ENCODE peak calls at places on chromosomes 16 and 17, in four cellular contexts. M, T, C and J are unnamed samples.

GRCh38 chr16:77618951-77619350 is 103.4 kb upstream of the NUDT7 start:
- DNase-seq in M (no peak), T (no peak), C (no peak), J (no peak)

GRCh38 chr16:72910875-72911274 is 137.1 kb downstream of the ZFHX3 start:
- DNase-seq in M (no peak), T (no peak), C (no peak), J (no peak)

GRCh38 chr17:49941427-49941826 is 27.6 kb upstream of the DLX4 start:
- DNase-seq in M (no peak), T (no peak), C (no peak), J (no peak)

GRCh38 chr17:57606111-57606875 is 138.8 kb downstream of the CCDC182 start:
- DNase-seq in M (no peak), T (no peak), C (no peak), J (no peak)

GRCh38 chr17:73121513-73121912 is 29.0 kb upstream of the SLC39A11 start:
- DNase-seq in M (no peak), T (no peak), C (no peak), J (no peak)

GRCh38 chr16:25563700-25564099 is 128.1 kb upstream of the HS3ST4 start:
- DNase-seq in M (no peak), T (no peak), C (no peak), J (no peak)

GRCh38 chr16:937723-938122 is 33.1 kb downstream of the LMF1 start:
- DNase-seq in M (no peak), T (no peak), C (no peak), J (no peak)

GRCh38 chr17:79706931-79707382 is 23.8 kb upstream of the ENPP7 start:
- DNase-seq in M (no peak), T (no peak), C (no peak), J (no peak)

GRCh38 chr17:78414178-78415162 is 36.0 kb downstream of the PGS1 start:
- DNase-seq in M (no peak), T (no peak), C (no peak), J (no peak)

GRCh38 chr17:78409191-78409621 is 30.8 kb downstream of the PGS1 start:
- DNase-seq in M (no peak), T (peak), C (no peak), J (no peak)

GRCh38 chr17:78411241-78411855 is 32.9 kb downstream of the PGS1 start:
- DNase-seq in M (no peak), T (no peak), C (no peak), J (no peak)

GRCh38 chr17:78415821-78416301 is 37.4 kb downstream of the PGS1 start:
- DNase-seq in M (no peak), T (no peak), C (no peak), J (no peak)

GRCh38 chr17:78412403-78412802 is 34.0 kb downstream of the PGS1 start:
- DNase-seq in M (no peak), T (no peak), C (no peak), J (no peak)
- TF ChIP-seq CTCF in M (peak), T (no peak), C (no peak), J (no peak)

DNA sequence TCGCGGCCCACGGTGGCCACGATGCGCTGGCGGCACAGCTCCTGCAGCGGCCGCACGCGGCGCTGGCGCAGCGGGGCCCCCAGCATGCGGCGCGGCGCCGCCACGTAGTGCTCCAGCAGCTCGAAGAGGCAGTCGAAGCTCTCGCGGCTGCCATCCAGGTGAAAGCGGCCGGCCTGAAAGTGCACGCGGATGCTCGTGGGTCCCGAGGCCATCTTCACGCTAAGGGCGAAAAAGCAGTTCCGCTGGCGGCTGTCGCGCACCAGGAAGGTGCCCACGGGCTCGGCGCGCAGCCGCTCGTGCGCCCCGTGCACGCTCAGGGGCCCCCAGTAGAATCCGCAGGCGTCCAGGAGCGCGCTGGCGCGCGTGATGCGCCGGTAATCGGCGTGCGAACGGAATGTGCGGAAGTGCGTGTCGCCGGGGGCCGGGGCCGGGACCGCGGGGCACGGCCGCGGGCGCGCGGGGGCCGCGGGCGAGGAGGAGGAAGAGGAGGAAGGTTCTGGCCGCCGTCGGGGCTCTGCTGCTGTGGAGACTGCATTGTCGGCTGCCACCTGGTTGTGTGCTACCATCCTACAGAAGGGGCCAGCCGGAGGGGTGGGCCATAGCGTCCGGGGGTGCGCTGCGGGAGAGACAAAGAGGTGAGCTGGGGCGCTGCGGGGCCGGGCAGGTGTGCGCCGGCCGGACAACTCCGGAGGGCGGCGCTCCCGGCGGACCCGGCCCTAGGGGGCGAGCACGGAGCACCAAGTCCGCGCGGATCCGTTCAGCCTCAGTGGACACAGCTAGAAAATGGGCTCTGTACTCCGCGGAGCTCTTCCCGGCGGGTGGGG is 879 bp downstream of the SOCS1 start:
- DNase-seq in M (no peak), T (peak), C (no peak), J (no peak)
- TF ChIP-seq CTCF in M (no peak), T (no peak), C (no peak), J (no peak)

GRCh38 chr17:20068445-20068844 is 59.3 kb downstream of the SPECC1 start:
- DNase-seq in M (no peak), T (no peak), C (no peak), J (no peak)

GRCh38 chr17:20066253-20066652 is 57.1 kb downstream of the SPECC1 start:
- DNase-seq in M (peak), T (peak), C (no peak), J (peak)

GRCh38 chr17:20059728-20060188 is 50.6 kb downstream of the SPECC1 start:
- DNase-seq in M (no peak), T (no peak), C (no peak), J (peak)

DNA sequence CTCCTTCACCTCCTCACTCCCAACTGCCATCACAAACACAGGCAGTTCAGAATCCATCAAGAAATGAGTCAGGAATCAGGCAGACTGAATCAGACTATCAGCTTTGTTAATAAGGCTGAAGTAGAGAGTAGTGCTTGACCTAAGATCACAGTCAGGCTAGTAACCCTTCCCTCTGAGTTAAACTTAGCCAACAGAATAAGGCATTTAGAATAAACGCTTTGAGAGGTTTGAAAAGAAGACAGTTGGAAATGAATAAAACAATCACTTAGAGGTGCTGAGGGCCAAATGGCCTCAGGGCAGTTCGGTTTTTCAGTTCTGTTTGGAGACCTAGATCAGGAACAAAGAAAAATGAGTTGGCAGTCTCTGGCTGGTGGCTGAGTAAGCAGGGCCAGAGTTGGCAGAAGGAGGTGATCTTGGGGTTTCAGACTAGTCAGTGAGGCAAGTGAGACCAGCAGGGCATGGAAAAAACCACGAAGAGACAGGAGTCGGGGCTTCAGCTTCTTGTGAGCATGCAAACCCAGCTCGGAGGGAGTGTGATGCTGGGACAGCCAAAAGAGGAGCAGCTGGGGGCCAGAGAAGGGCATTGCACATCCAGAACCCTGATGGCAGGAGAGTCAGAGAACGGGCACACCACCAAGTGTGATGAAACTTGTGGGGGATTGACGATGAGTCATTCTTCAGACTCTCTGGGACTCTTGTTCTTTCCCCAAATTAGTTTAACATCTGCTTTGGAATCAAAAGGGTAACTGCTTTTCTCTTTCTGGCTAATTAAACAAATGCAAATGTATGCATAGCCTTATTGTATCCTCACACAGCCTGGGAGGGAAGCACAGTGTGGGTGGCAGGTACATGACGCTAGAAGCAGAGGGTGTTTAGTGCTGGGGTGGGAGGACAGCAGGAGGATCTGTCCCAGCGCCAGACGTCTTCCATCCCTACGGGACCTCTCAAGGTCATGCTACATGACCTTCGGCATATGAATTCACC is 54.8 kb downstream of the SPECC1 start:
- DNase-seq in M (peak), T (peak), C (peak), J (peak)
- TF ChIP-seq CTCF in M (no peak), T (no peak), C (no peak), J (no peak)

GRCh38 chr16:85167589-85168537 is 55.6 kb upstream of the CIBAR2 start:
- DNase-seq in M (no peak), T (no peak), C (no peak), J (no peak)
- TF ChIP-seq CTCF in M (no peak), T (no peak), C (no peak), J (no peak)

GRCh38 chr16:85446846-85447656 is 166.1 kb upstream of the GSE1 start:
- DNase-seq in M (no peak), T (no peak), C (no peak), J (no peak)
- TF ChIP-seq CTCF in M (no peak), T (no peak), C (no peak), J (no peak)